ENCODE peak calls at places on chromosomes 13 and 19, in four cellular contexts. W is IMR-90, E is H9, G is mesendoderm. F is an unnamed sample.

GRCh38 chr13:114067886-114068722 is 64.3 kb downstream of the RASA3 start:
- DNase-seq in E (no peak), W (no peak), G (no peak), F (no peak)

GRCh38 chr19:18444513-18444912 is 6.6 kb upstream of the ISYNA1 start:
- DNase-seq in W (no peak), G (no peak), E (no peak), F (no peak)

GRCh38 chr19:41334793-41335192 is 18.9 kb downstream of the TGFB1 start:
- DNase-seq in G (no peak), E (no peak), W (no peak), F (no peak)

GRCh38 chr13:24269803-24270202 is 39.6 kb upstream of the C1QTNF9 start:
- DNase-seq in E (no peak), G (no peak), W (peak; percentile 60), F (no peak)

GRCh38 chr19:29320076-29320475 is 107.1 kb upstream of the UQCRFS1 start:
- DNase-seq in E (no peak), G (no peak), W (no peak), F (no peak)

GRCh38 chr19:4267101-4267900 is 11.8 kb upstream of the SHD start:
- DNase-seq in E (peak; percentile 89), W (peak; percentile 37), G (peak; percentile 92), F (peak; percentile 61)

GRCh38 chr19:13796301-13797057 is 1.2 kb downstream of the ZSWIM4 start:
- DNase-seq in W (peak; percentile 98), G (peak; percentile 46), E (peak; percentile 74), F (peak; percentile 62)

GRCh38 chr19:10555613-10555979 is 10.2 kb downstream of the KRI1 start:
- DNase-seq in G (no peak), W (no peak), E (no peak), F (no peak)

GRCh38 chr19:47512183-47512947 is 2.5 kb downstream of the NAPA start:
- DNase-seq in W (peak; percentile 52), G (no peak), E (no peak), F (no peak)

GRCh38 chr13:75494491-75494890 is 12.5 kb upstream of the TBC1D4 start:
- DNase-seq in E (no peak), W (peak; percentile 22), G (no peak), F (no peak)

GRCh38 chr19:13884726-13885591 is 8.0 kb downstream of the NANOS3 start:
- DNase-seq in G (no peak), E (no peak), W (no peak), F (no peak)

GRCh38 chr19:43765109-43765876 is 10.5 kb upstream of the SMG9 start:
- DNase-seq in E (peak; percentile 60), G (peak; percentile 89), W (peak; percentile 97), F (no peak)

GRCh38 chr13:35649162-35649561 is 172.7 kb upstream of the MAB21L1 start:
- DNase-seq in E (no peak), W (peak; percentile 2), G (no peak), F (no peak)

GRCh38 chr13:21124853-21125252 is 51.5 kb downstream of the SKA3 start:
- DNase-seq in G (no peak), E (peak; percentile 51), W (peak; percentile 63), F (no peak)

GRCh38 chr19:33269016-33269415 is 33.3 kb downstream of the CEBPA start:
- DNase-seq in G (no peak), E (no peak), W (no peak), F (no peak)

GRCh38 chr19:37817180-37817911 is 38.0 kb upstream of the ZNF573 start:
- DNase-seq in E (peak; percentile 91), G (peak; percentile 80), W (peak; percentile 3), F (peak; percentile 10)
- H4K5ac ChIP-seq in E (no peak overlapping the region), G (peak overlapping the region; percentile 56), W (peak overlapping the region; percentile 54), F (peak overlapping the region; percentile 83)

GRCh38 chr13:25528266-25528665 is 156.5 kb downstream of the ATP8A2 start:
- DNase-seq in G (no peak), W (no peak), E (no peak), F (no peak)
- H4K5ac ChIP-seq in G (no peak overlapping the region), W (no peak overlapping the region), E (no peak overlapping the region), F (no peak overlapping the region)

DNA sequence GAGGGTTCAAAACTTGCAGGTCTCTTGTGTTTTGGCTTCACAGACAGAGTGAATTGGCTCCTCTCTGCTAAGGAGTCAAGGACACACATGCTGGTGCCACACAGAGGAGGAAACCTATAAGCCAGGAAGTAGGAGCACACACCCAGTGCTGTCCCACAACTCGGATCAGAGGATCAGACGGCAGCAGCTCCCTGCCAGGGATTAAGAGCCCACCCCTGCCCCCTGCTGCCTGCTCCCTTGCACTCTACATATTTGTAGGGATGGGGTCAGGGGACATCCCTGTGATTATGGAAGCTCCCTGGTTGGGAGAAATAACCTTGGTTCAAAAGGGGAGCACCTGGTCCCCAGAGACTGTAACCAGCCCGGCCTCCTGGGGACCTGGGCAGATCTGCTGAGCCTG is 77.5 kb upstream of the CLDN10 start:
- DNase-seq in W (no peak), G (peak; percentile 26), E (peak; percentile 48), F (no peak)
- H4K5ac ChIP-seq in W (no peak overlapping the region), G (no peak overlapping the region), E (no peak overlapping the region), F (no peak overlapping the region)

GRCh38 chr19:2422951-2423880 is 4.2 kb downstream of the TIMM13 start:
- DNase-seq in W (no peak), E (no peak), G (no peak), F (no peak)
- H4K5ac ChIP-seq in W (no peak overlapping the region), E (no peak overlapping the region), G (no peak overlapping the region), F (no peak overlapping the region)

F was measured in H1.